ENCODE peak calls at places on chromosomes 3 and 15, in eight cellular contexts. F is breast epithelium, A is MM.1S, O is suprapubic skin, M is astrocyte of the spinal cord, N is cardiac fibroblast, U is lower lobe of right lung, Q is coronary artery. H is an unnamed sample.

GRCh38 chr15:73872370-73872769 is 994 bp upstream of the TBC1D21 start:
- DNase-seq in F (no peak), A (no peak), O (no peak), M (no peak), N (peak), U (no peak), Q (peak), H (no peak)

GRCh38 chr3:62365311-62366092 is 7.8 kb downstream of the FEZF2 start:
- DNase-seq in F (no peak), A (no peak), O (no peak), M (no peak), N (no peak), U (no peak), Q (no peak), H (no peak)

GRCh38 chr3:196273655-196274054 is 13.9 kb downstream of the PCYT1A start:
- DNase-seq in F (no peak), A (no peak), O (no peak), M (no peak), N (no peak), U (no peak), Q (no peak), H (no peak)

GRCh38 chr15:40873625-40874561 is at the start of gene RHOV:
- DNase-seq in F (peak), A (peak), O (no peak), M (peak), N (peak), U (peak), Q (no peak), H (no peak)

GRCh38 chr3:148911597-148911996 is 46.5 kb downstream of the CPA3 start:
- DNase-seq in F (no peak), A (no peak), O (no peak), M (no peak), N (no peak), U (no peak), Q (no peak), H (no peak)

GRCh38 chr3:40477671-40478070 is 749 bp downstream of the ZNF619 start:
- DNase-seq in F (no peak), A (no peak), O (no peak), M (no peak), N (peak), U (no peak), Q (no peak), H (no peak)

GRCh38 chr15:29674661-29675533 is 147.4 kb downstream of the TJP1 start:
- DNase-seq in F (no peak), A (no peak), O (no peak), M (peak), N (peak), U (peak), Q (no peak), H (no peak)

GRCh38 chr3:32421991-32422859 is 30.6 kb downstream of the CMTM7 start:
- DNase-seq in F (peak), A (no peak), O (peak), M (peak), N (peak), U (peak), Q (peak), H (no peak)

GRCh38 chr3:67000006-67000405 is 1.9 kb downstream of the KBTBD8 start:
- DNase-seq in F (no peak), A (peak), O (no peak), M (peak), N (peak), U (no peak), Q (no peak), H (no peak)

GRCh38 chr3:188031106-188031505 is 122.9 kb upstream of the LPP start:
- DNase-seq in F (no peak), A (no peak), O (no peak), M (no peak), N (no peak), U (no peak), Q (no peak), H (no peak)

GRCh38 chr3:62242846-62243245 is 130.5 kb downstream of the FEZF2 start:
- DNase-seq in F (no peak), A (no peak), O (no peak), M (no peak), N (no peak), U (no peak), Q (no peak), H (no peak)

GRCh38 chr3:42205800-42206514 is 60.0 kb downstream of the CCK start:
- DNase-seq in F (no peak), A (no peak), O (no peak), M (no peak), N (no peak), U (no peak), Q (no peak), H (no peak)

GRCh38 chr3:41267975-41268640 is 68.8 kb downstream of the CTNNB1 start:
- DNase-seq in F (no peak), A (no peak), O (no peak), M (peak), N (peak), U (no peak), Q (no peak), H (peak)

GRCh38 chr3:186421946-186422345 is 59.9 kb upstream of the DGKG start:
- DNase-seq in F (no peak), A (no peak), O (no peak), M (no peak), N (peak), U (no peak), Q (no peak), H (no peak)

GRCh38 chr3:115341208-115341607 is 194.1 kb upstream of the ZBTB20 start:
- DNase-seq in F (no peak), A (no peak), O (no peak), M (peak), N (peak), U (no peak), Q (no peak), H (no peak)

GRCh38 chr15:40098489-40099261 is 10.0 kb downstream of the BMF start:
- DNase-seq in F (peak), A (peak), O (no peak), M (peak), N (peak), U (peak), Q (peak), H (peak)

GRCh38 chr3:4409415-4409814 is 57.7 kb downstream of the SUMF1 start:
- DNase-seq in F (no peak), A (no peak), O (no peak), M (no peak), N (no peak), U (no peak), Q (no peak), H (no peak)

GRCh38 chr3:194134231-194134756 is 1.7 kb upstream of the HES1 start:
- DNase-seq in F (peak), A (peak), O (peak), M (no peak), N (no peak), U (peak), Q (no peak), H (no peak)

GRCh38 chr15:70491183-70491621 is 272.2 kb downstream of the UACA start:
- DNase-seq in F (no peak), A (no peak), O (no peak), M (peak), N (peak), U (no peak), Q (no peak), H (no peak)

GRCh38 chr3:79729096-79729495 is 38.7 kb downstream of the ROBO1 start:
- DNase-seq in F (no peak), A (no peak), O (no peak), M (peak), N (peak), U (no peak), Q (no peak), H (no peak)

GRCh38 chr15:29097168-29097567 is 172.5 kb downstream of the NSMCE3 start:
- DNase-seq in F (no peak), A (no peak), O (no peak), M (no peak), N (no peak), U (no peak), Q (no peak), H (no peak)

GRCh38 chr15:66170042-66170441 is 83.5 kb downstream of the MEGF11 start:
- DNase-seq in F (no peak), A (no peak), O (no peak), M (no peak), N (no peak), U (no peak), Q (no peak), H (no peak)
- H3K4me3 ChIP-seq in F (no peak), A (no peak), O (no peak), M (no peak), N (no peak), U (no peak), Q (no peak), H (no peak)

GRCh38 chr15:44501768-44502366 is 35.1 kb upstream of the EIF3J start:
- DNase-seq in F (no peak), A (peak), O (no peak), M (peak), N (peak), U (no peak), Q (no peak), H (peak)
- TF ChIP-seq CTCF in F (peak), A (peak), O (peak), M (peak), N (peak), U (peak), Q (peak), H (peak)

GRCh38 chr15:58762731-58763130 is 8.4 kb upstream of the MINDY2 start:
- DNase-seq in F (no peak), A (no peak), O (no peak), M (no peak), N (no peak), U (no peak), Q (no peak), H (no peak)

GRCh38 chr15:58758141-58758540 is 8.6 kb upstream of the ADAM10 start:
- DNase-seq in F (no peak), A (peak), O (no peak), M (no peak), N (peak), U (no peak), Q (no peak), H (no peak)

GRCh38 chr15:58762285-58762684 is 8.8 kb upstream of the MINDY2 start:
- DNase-seq in F (no peak), A (no peak), O (no peak), M (no peak), N (no peak), U (no peak), Q (no peak), H (no peak)

GRCh38 chr15:58761010-58761388 is 10.1 kb upstream of the MINDY2 start:
- DNase-seq in F (no peak), A (no peak), O (no peak), M (no peak), N (no peak), U (no peak), Q (no peak), H (no peak)

DNA sequence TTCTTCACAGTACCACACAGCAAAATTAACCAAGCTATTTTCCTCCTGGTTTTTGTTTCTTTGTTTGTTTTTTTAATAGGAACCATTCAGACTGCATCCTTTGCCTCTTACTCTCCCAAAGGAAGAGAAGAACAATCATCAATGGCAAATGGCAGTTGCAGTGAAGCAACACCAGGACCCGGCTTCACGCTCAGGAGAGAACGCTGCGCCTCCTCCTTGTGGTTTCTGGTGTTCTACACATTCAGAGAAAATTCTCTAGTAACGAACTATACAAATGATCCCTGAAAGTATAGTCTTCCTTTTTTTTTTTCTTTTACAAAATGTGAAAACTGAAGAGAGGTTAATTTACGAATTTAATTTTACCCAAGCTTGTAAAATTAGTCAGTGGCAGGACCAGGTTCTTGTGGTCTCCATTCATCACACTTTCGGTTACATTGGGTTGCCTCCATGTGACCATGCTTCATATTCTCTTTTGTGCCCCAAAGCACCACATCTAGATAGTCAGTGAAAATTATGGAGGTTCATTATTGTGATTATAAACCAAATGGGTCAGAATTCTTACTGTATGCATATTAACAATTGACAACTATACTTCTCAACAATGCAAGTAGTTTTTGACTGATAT is 10.6 kb upstream of the MINDY2 start:
- DNase-seq in F (no peak), A (no peak), O (no peak), M (no peak), N (no peak), U (no peak), Q (no peak), H (no peak)
- H3K4me3 ChIP-seq in F (no peak), A (no peak), O (no peak), M (no peak), N (no peak), U (no peak), Q (no peak), H (no peak)

GRCh38 chr3:160412477-160412876 is 13.0 kb downstream of the SMC4 start:
- DNase-seq in F (no peak), A (no peak), O (no peak), M (no peak), N (no peak), U (no peak), Q (no peak), H (no peak)
- TF ChIP-seq CTCF in F (no peak), A (no peak), O (no peak), M (no peak), N (no peak), U (no peak), Q (no peak), H (no peak)

DNA sequence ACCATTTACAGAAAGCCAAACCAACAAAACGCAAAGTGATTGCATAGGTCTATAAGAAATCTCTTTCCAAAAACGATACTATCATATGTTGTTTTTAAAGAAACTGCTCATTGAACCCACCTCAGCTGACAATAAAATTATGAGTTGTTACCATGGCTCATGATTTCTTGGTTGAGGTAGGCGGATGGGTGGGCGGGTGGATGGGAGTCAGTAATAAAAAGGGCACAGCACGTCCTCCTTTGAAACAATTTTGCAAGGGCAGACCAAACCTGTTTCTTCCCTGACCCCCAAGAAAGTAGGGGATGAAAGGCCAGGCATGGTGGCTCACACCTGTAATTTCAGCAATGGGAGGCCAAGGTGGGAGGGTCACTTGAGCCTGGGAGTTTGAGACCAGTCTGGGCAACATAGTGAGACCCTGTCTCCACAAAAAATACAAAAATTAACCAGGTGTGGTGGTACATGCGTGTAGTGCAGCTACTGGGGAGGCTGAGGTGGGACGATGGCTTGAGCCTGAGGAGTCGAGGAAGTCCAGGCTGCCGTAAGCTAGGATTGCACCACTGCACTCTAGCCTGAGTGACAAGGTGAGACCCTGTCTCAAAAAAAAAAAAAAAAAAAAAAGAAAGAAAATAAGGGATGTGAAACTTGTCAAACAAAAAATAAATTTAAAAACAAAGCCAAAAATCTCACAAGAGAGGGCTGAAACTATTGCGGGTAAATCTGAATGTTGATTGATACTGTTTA is 2.1 kb downstream of the ABHD10 start:
- DNase-seq in F (no peak), A (no peak), O (no peak), M (no peak), N (no peak), U (no peak), Q (no peak), H (no peak)
- H3K4me3 ChIP-seq in F (no peak), A (no peak), O (no peak), M (no peak), N (no peak), U (no peak), Q (peak), H (peak)

DNA sequence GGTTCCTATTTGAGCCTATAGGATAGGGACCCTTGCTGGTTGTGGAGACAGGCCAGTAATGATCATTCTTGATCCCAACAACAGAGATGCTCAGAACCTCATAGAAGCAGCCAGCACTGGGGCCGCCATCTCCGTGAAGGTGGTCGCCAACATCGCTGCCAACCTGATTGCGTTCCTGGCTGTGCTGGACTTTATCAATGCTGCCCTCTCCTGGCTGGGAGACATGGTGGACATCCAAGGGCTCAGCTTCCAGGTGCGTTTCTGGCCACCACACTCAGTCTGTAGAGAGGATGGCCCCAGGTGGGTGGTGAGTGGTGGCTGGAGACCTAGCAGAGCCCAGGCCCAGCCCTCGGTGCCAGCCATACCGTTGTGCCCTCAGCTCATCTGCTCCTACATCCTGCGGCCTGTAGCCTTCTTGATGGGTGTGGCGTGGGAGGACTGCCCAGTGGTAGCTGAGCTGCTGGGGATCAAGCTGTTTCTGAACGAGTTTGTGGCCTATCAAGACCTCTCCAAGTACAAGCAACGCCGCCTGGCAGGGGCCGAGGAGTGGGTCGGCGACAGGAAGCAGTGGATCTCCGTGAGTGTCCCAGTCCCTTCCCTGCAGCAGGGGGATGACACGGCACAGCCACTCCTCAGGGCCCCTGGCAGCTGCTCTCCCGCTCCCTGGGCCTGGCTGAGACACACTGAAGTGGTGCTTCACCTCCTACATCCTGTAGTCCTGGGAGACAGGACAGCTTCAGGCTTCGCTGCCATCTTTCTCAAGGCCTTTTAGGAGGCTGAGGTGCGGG is 46.5 kb upstream of the PDE8A start:
- DNase-seq in F (no peak), A (no peak), O (no peak), M (no peak), N (no peak), U (no peak), Q (no peak), H (no peak)
- TF ChIP-seq CTCF in F (no peak), A (no peak), O (no peak), M (peak), N (peak), U (no peak), Q (no peak), H (no peak)

GRCh38 chr15:45409596-45409995 is 31.3 kb upstream of the GATM start:
- DNase-seq in F (no peak), A (no peak), O (no peak), M (no peak), N (no peak), U (no peak), Q (no peak), H (no peak)
- H3K4me3 ChIP-seq in F (no peak), A (no peak), O (no peak), M (no peak), N (no peak), U (no peak), Q (no peak), H (no peak)

GRCh38 chr15:76764004-76764403 is 141.1 kb downstream of the SCAPER start:
- DNase-seq in F (no peak), A (no peak), O (no peak), M (no peak), N (no peak), U (no peak), Q (no peak), H (no peak)
- TF ChIP-seq CTCF in F (no peak), A (no peak), O (no peak), M (no peak), N (no peak), U (no peak), Q (no peak), H (no peak)

GRCh38 chr3:112496368-112497067 is 2.8 kb downstream of the BTLA start:
- DNase-seq in F (no peak), A (no peak), O (no peak), M (no peak), N (no peak), U (no peak), Q (no peak), H (no peak)

GRCh38 chr3:112500621-112501020 is 1.3 kb upstream of the BTLA start:
- DNase-seq in F (no peak), A (no peak), O (no peak), M (no peak), N (no peak), U (no peak), Q (no peak), H (no peak)

GRCh38 chr3:112499328-112499727 is at the start of gene BTLA:
- DNase-seq in F (no peak), A (no peak), O (no peak), M (no peak), N (no peak), U (no peak), Q (no peak), H (no peak)

GRCh38 chr3:112498916-112499315 is 356 bp downstream of the BTLA start:
- DNase-seq in F (no peak), A (no peak), O (no peak), M (no peak), N (no peak), U (no peak), Q (no peak), H (no peak)

DNA sequence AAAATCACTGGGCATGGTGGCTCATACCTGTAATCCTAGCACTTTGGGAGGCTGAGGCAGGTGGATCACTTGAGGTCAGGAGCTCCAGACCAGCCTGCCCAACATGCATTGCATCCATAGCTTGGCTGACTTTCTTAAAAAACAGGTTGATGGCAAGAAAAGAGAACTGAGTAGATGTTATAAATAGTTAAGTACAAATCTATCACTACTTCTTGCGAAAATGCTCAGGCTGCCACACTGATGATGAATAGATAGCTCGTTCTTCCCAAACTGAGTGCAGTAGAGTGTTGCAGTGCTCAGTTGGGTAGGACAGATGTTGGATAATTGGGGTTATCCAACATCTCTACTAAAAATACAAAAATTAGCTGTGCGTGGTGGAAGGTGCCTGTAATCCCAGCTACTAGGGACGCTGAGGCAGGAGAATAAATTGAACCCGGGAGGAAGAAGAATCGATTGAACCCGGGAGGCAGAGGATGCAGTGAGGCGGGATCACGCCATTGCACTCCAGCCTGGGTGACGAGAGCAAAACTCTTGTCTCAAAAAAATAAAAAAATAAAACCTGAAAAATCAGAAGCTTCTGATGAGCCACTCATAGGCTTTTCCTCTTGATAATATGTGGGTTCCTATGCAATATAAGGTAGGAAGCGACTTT is 1.2 kb downstream of the BTLA start:
- DNase-seq in F (no peak), A (no peak), O (no peak), M (no peak), N (no peak), U (no peak), Q (no peak), H (no peak)
- H3K4me3 ChIP-seq in F (no peak), A (no peak), O (no peak), M (no peak), N (no peak), U (peak), Q (no peak), H (no peak)

H was measured in AG04450.